ENCODE peak calls at places on chromosomes 3 and 15, in five cellular contexts. W is Panc1, A is GM23338, Y is upper lobe of left lung, F is transverse colon. Z is an unnamed sample.
A peak's percentile ranks its signal among the peaks of the same experiment; 100 is the strongest.

GRCh38 chr3:12840591-12841084 is 727 bp downstream of the RPL32 start:
- DNase-seq in W (no peak), A (no peak), Y (no peak), F (no peak), Z (no peak)

GRCh38 chr3:47762233-47762632 is 19.5 kb downstream of the SMARCC1 start:
- DNase-seq in W (no peak), A (no peak), Y (no peak), F (no peak), Z (no peak)

GRCh38 chr15:45128971-45129639 is 574 bp downstream of the DUOXA1 start:
- DNase-seq in W (no peak), A (peak; percentile 39), Y (no peak), F (no peak), Z (no peak)

GRCh38 chr15:67004142-67004541 is 61.3 kb upstream of the SMAD3 start:
- DNase-seq in W (no peak), A (no peak), Y (no peak), F (no peak), Z (no peak)

GRCh38 chr15:41821831-41822230 is 6.1 kb upstream of the JMJD7 start:
- DNase-seq in W (no peak), A (no peak), Y (no peak), F (no peak), Z (no peak)

GRCh38 chr3:138542977-138543376 is 51.1 kb downstream of the CEP70 start:
- DNase-seq in W (no peak), A (no peak), Y (no peak), F (no peak), Z (no peak)

GRCh38 chr15:41292521-41292920 is 39.9 kb downstream of the OIP5 start:
- DNase-seq in W (no peak), A (no peak), Y (no peak), F (no peak), Z (no peak)

GRCh38 chr3:49647741-49648140 is 26.4 kb upstream of the APEH start:
- DNase-seq in W (no peak), A (no peak), Y (peak; percentile 30), F (no peak), Z (no peak)

GRCh38 chr3:46168583-46168982 is 39.5 kb downstream of the CCR1 start:
- DNase-seq in W (no peak), A (no peak), Y (no peak), F (no peak), Z (no peak)

GRCh38 chr3:135865085-135865484 is 100.4 kb upstream of the PPP2R3A start:
- DNase-seq in W (no peak), A (no peak), Y (no peak), F (no peak), Z (no peak)

GRCh38 chr3:152438181-152438580 is 169.5 kb downstream of the MBNL1 start:
- DNase-seq in W (no peak), A (no peak), Y (no peak), F (no peak), Z (no peak)

GRCh38 chr3:53211704-53212702 is 43.8 kb downstream of the TKT start:
- DNase-seq in W (no peak), A (no peak), Y (no peak), F (no peak), Z (no peak)

GRCh38 chr3:73665317-73665716 is 40.6 kb upstream of the PDZRN3 start:
- DNase-seq in W (no peak), A (no peak), Y (no peak), F (no peak), Z (no peak)

GRCh38 chr3:189142527-189142926 is 29.2 kb upstream of the TPRG1 start:
- DNase-seq in W (no peak), A (no peak), Y (no peak), F (no peak), Z (no peak)

GRCh38 chr15:60223161-60223560 is 174.6 kb downstream of the ANXA2 start:
- DNase-seq in W (no peak), A (no peak), Y (no peak), F (no peak), Z (no peak)

GRCh38 chr3:57518276-57518914 is 25.7 kb downstream of the DNAH12 start:
- DNase-seq in W (no peak), A (no peak), Y (no peak), F (no peak), Z (no peak)

GRCh38 chr3:45870099-45870498 is 16.2 kb upstream of the CCR9 start:
- DNase-seq in W (no peak), A (no peak), Y (no peak), F (peak; percentile 45), Z (peak; percentile 81)

GRCh38 chr3:57184516-57184915 is 15.3 kb downstream of the HESX1 start:
- DNase-seq in W (no peak), A (no peak), Y (no peak), F (no peak), Z (no peak)

GRCh38 chr15:93826798-93827197 is 404.6 kb upstream of the MCTP2 start:
- DNase-seq in W (no peak), A (no peak), Y (no peak), F (no peak), Z (no peak)

GRCh38 chr15:29921130-29921601 is 98.9 kb upstream of the TJP1 start:
- DNase-seq in W (no peak), A (peak; percentile 77), Y (no peak), F (no peak), Z (no peak)

GRCh38 chr3:186519021-186519658 is 25.0 kb downstream of the CRYGS start:
- DNase-seq in W (no peak), A (no peak), Y (no peak), F (no peak), Z (peak; percentile 85)

GRCh38 chr15:63971427-63971805 is 74.9 kb downstream of the DAPK2 start:
- DNase-seq in W (no peak), A (no peak), Y (no peak), F (peak; percentile 42), Z (no peak)

GRCh38 chr3:167913218-167913902 is 177.8 kb downstream of the SERPINI1 start:
- DNase-seq in W (no peak), A (peak; percentile 77), Y (peak; percentile 24), F (no peak), Z (no peak)

GRCh38 chr3:16053794-16054193 is 120.7 kb upstream of the GALNT15 start:
- DNase-seq in W (no peak), A (no peak), Y (no peak), F (no peak), Z (no peak)

GRCh38 chr3:30676424-30677346 is 70.3 kb downstream of the TGFBR2 start:
- DNase-seq in W (no peak), A (no peak), Y (no peak), F (no peak), Z (no peak)

GRCh38 chr3:151908399-151908798 is 35.0 kb downstream of the SUCNR1 start:
- DNase-seq in W (no peak), A (no peak), Y (no peak), F (no peak), Z (no peak)

GRCh38 chr3:58157649-58158048 is 53.1 kb downstream of the DNASE1L3 start:
- DNase-seq in W (no peak), A (no peak), Y (no peak), F (no peak), Z (no peak)

GRCh38 chr3:98188553-98188952 is 22.1 kb downstream of the OR5H15 start:
- DNase-seq in W (no peak), A (peak; percentile 75), Y (no peak), F (no peak), Z (no peak)

GRCh38 chr15:100831466-100831865 is 48.2 kb upstream of the ALDH1A3 start:
- DNase-seq in W (no peak), A (no peak), Y (no peak), F (no peak), Z (no peak)

GRCh38 chr15:90106522-90107117 is 4.4 kb upstream of the IDH2 start:
- DNase-seq in W (no peak), A (no peak), Y (no peak), F (no peak), Z (peak; percentile 43)

GRCh38 chr3:28973621-28974020 is 307.2 kb upstream of the RBMS3 start:
- DNase-seq in W (no peak), A (no peak), Y (no peak), F (no peak), Z (no peak)

GRCh38 chr3:194686816-194687637 is 1.3 kb downstream of the FAM43A start:
- DNase-seq in W (no peak), A (peak; percentile 76), Y (peak; percentile 22), F (peak; percentile 29), Z (peak; percentile 89)

GRCh38 chr3:41863024-41863423 is 98.9 kb downstream of the ULK4 start:
- DNase-seq in W (no peak), A (peak; percentile 70), Y (no peak), F (no peak), Z (no peak)

GRCh38 chr3:42855219-42855546 is 20.5 kb downstream of the CYP8B1 start:
- DNase-seq in W (no peak), A (no peak), Y (no peak), F (no peak), Z (no peak)

GRCh38 chr3:100783619-100784018 is 74.3 kb downstream of the TFG start:
- DNase-seq in W (no peak), A (no peak), Y (no peak), F (no peak), Z (no peak)

GRCh38 chr3:21750831-21751391 is at the start of gene ZNF385D:
- DNase-seq in W (no peak), A (peak; percentile 92), Y (no peak), F (no peak), Z (no peak)
- TF ChIP-seq POLR2AphosphoS5 in W (no peak), A (peak; percentile 73), Y (no peak), F (no peak), Z (peak; percentile 28)

GRCh38 chr3:122568755-122569154 is 4.6 kb downstream of the DTX3L start:
- DNase-seq in W (no peak), A (no peak), Y (peak; percentile 56), F (no peak), Z (no peak)

GRCh38 chr3:122577409-122578028 is at the start of gene PARP15:
- DNase-seq in W (no peak), A (peak; percentile 77), Y (no peak), F (peak; percentile 28), Z (peak; percentile 87)

GRCh38 chr3:122576174-122576940 is 1.1 kb upstream of the PARP15 start:
- DNase-seq in W (no peak), A (no peak), Y (no peak), F (no peak), Z (no peak)

GRCh38 chr3:122578110-122578740 is 775 bp downstream of the PARP15 start:
- DNase-seq in W (no peak), A (no peak), Y (no peak), F (no peak), Z (no peak)

DNA sequence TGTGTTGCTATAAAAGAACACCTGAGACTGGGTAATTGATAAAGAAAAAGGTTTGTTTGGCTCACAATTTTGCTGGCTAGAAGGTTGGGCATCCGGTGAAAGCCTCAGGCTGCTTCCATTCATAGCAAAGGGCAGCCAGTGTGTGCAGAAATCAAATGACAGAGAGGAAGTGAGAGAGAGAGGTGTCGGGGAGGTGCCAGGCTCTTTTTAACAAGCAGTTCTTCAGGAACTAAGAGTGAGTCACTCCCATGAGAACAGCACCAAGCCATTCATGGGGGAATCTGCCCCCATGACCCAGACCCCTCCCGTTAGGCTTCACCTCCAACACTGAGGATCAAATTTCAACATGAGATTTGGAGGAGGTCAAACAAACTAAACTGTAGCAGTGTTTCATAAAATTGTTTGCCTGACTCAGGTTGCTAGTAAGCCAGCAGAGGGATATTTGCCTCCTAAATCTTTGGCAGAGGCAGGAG is 4.5 kb upstream of the PARP15 start:
- DNase-seq in W (no peak), A (peak; percentile 49), Y (peak; percentile 76), F (no peak), Z (no peak)
- TF ChIP-seq POLR2AphosphoS5 in W (no peak), A (no peak), Y (peak; percentile 22), F (no peak), Z (no peak)

GRCh38 chr3:173066044-173066679 is 74.9 kb downstream of the SPATA16 start:
- DNase-seq in W (no peak), A (no peak), Y (no peak), F (no peak), Z (no peak)
- TF ChIP-seq POLR2AphosphoS5 in W (no peak), A (no peak), Y (no peak), F (no peak), Z (no peak)

GRCh38 chr15:56988219-56988618 is 69.8 kb downstream of the TCF12 start:
- DNase-seq in W (no peak), A (no peak), Y (no peak), F (no peak), Z (no peak)
- TF ChIP-seq POLR2AphosphoS5 in W (no peak), A (no peak), Y (no peak), F (no peak), Z (no peak)